ENCODE peak calls at places on chromosomes 12 and 14, in ten cellular contexts. P is fibroblast of lung; X is cardiac muscle cell; K is colonic mucosa; Q is effector memory CD4-positive, alpha-beta T cell; G is body of pancreas; S is IMR-90; C is uterus; B is breast epithelium; O is right cardiac atrium. V is an unnamed sample. For H3K4me1, the result is how much of the 10 kb centered on the place peaks cover.

GRCh38 chr14:65179918-65180724 is 77.8 kb upstream of the MAX start:
- DNase-seq in P (peak), X (peak), K (peak), Q (no peak), G (peak), S (peak), C (no peak), B (peak), O (peak), V (peak)

GRCh38 chr12:52416788-52417187 is 10.7 kb upstream of the KRT82 start:
- DNase-seq in P (no peak), X (no peak), K (no peak), Q (no peak), G (no peak), S (no peak), C (no peak), B (no peak), O (no peak), V (no peak)

GRCh38 chr14:55052259-55052930 is 948 bp downstream of the MAPK1IP1L start:
- DNase-seq in P (peak), X (peak), K (no peak), Q (no peak), G (no peak), S (peak), C (no peak), B (no peak), O (no peak), V (no peak)

GRCh38 chr14:23555882-23556699 is at the start of gene THTPA:
- DNase-seq in P (peak), X (peak), K (peak), Q (peak), G (peak), S (peak), C (peak), B (peak), O (peak), V (peak)

GRCh38 chr12:51891843-51892242 is 3.9 kb downstream of the ANKRD33 start:
- DNase-seq in P (peak), X (no peak), K (no peak), Q (no peak), G (no peak), S (peak), C (no peak), B (no peak), O (no peak), V (no peak)

GRCh38 chr12:52149182-52149641 is 42.6 kb downstream of the KRT80 start:
- DNase-seq in P (no peak), X (no peak), K (peak), Q (no peak), G (no peak), S (no peak), C (no peak), B (peak), O (no peak), V (peak)

GRCh38 chr12:49543914-49544815 is 5.3 kb downstream of the KCNH3 start:
- DNase-seq in P (no peak), X (no peak), K (no peak), Q (no peak), G (no peak), S (no peak), C (no peak), B (no peak), O (no peak), V (no peak)

GRCh38 chr14:22520786-22521185 is 68.2 kb downstream of the DAD1 start:
- DNase-seq in P (no peak), X (peak), K (no peak), Q (no peak), G (no peak), S (no peak), C (no peak), B (no peak), O (no peak), V (no peak)

GRCh38 chr14:97074860-97075259 is 277.7 kb downstream of the VRK1 start:
- DNase-seq in P (no peak), X (no peak), K (no peak), Q (no peak), G (no peak), S (no peak), C (no peak), B (no peak), O (no peak), V (no peak)

GRCh38 chr14:55366271-55366670 is 45.4 kb downstream of the ATG14 start:
- DNase-seq in P (peak), X (no peak), K (no peak), Q (no peak), G (no peak), S (peak), C (no peak), B (no peak), O (no peak), V (no peak)

GRCh38 chr12:92462049-92462448 is 240.7 kb upstream of the PLEKHG7 start:
- DNase-seq in P (no peak), X (peak), K (no peak), Q (no peak), G (no peak), S (no peak), C (no peak), B (no peak), O (no peak), V (no peak)

GRCh38 chr14:68785817-68786490 is 6.9 kb downstream of the ZFP36L1 start:
- DNase-seq in P (peak), X (peak), K (peak), Q (peak), G (peak), S (no peak), C (peak), B (peak), O (no peak), V (no peak)

GRCh38 chr12:122336015-122336946 is 70.0 kb upstream of the VPS33A start:
- DNase-seq in P (peak), X (peak), K (no peak), Q (no peak), G (peak), S (peak), C (no peak), B (no peak), O (no peak), V (no peak)

GRCh38 chr12:21500786-21501257 is 613 bp downstream of the RECQL start:
- DNase-seq in P (no peak), X (no peak), K (no peak), Q (no peak), G (no peak), S (no peak), C (no peak), B (no peak), O (no peak), V (no peak)

GRCh38 chr14:55256586-55256985 is 14.6 kb upstream of the FBXO34 start:
- DNase-seq in P (no peak), X (no peak), K (no peak), Q (no peak), G (no peak), S (no peak), C (no peak), B (no peak), O (no peak), V (no peak)

GRCh38 chr12:100138048-100138907 is 4.4 kb downstream of the BLTP3B start:
- DNase-seq in P (peak), X (peak), K (no peak), Q (no peak), G (no peak), S (peak), C (no peak), B (no peak), O (no peak), V (no peak)

GRCh38 chr12:6554168-6554989 is 1.5 kb downstream of the IFFO1 start:
- DNase-seq in P (peak), X (peak), K (peak), Q (peak), G (peak), S (peak), C (peak), B (no peak), O (peak), V (peak)

GRCh38 chr14:71739273-71739990 is 192.8 kb upstream of the RGS6 start:
- DNase-seq in P (no peak), X (peak), K (peak), Q (no peak), G (no peak), S (peak), C (no peak), B (no peak), O (no peak), V (no peak)

GRCh38 chr14:77014004-77014604 is 14.4 kb downstream of the IRF2BPL start:
- DNase-seq in P (no peak), X (peak), K (no peak), Q (no peak), G (peak), S (peak), C (peak), B (peak), O (peak), V (peak)

GRCh38 chr14:59705866-59706265 is 129.3 kb upstream of the CCDC175 start:
- DNase-seq in P (no peak), X (no peak), K (no peak), Q (no peak), G (no peak), S (no peak), C (no peak), B (no peak), O (no peak), V (no peak)

GRCh38 chr12:85662209-85662607 is 174.0 kb downstream of the RASSF9 start:
- DNase-seq in P (no peak), X (no peak), K (no peak), Q (no peak), G (no peak), S (no peak), C (no peak), B (no peak), O (no peak), V (no peak)

GRCh38 chr14:69610859-69611263 is 535 bp upstream of the SUSD6 start:
- DNase-seq in P (no peak), X (no peak), K (no peak), Q (no peak), G (no peak), S (no peak), C (no peak), B (no peak), O (no peak), V (no peak)

GRCh38 chr12:5022465-5023061 is 21.1 kb upstream of the KCNA5 start:
- DNase-seq in P (peak), X (peak), K (peak), Q (no peak), G (peak), S (peak), C (no peak), B (peak), O (peak), V (peak)

GRCh38 chr12:92139634-92140555 is 5.8 kb downstream of the BTG1 start:
- DNase-seq in P (peak), X (no peak), K (no peak), Q (no peak), G (no peak), S (peak), C (no peak), B (no peak), O (no peak), V (no peak)

GRCh38 chr12:18576104-18576622 is 161.6 kb downstream of the PLCZ1 start:
- DNase-seq in P (peak), X (no peak), K (no peak), Q (no peak), G (no peak), S (peak), C (no peak), B (no peak), O (no peak), V (no peak)

GRCh38 chr14:61498811-61499210 is 177.4 kb downstream of the PRKCH start:
- DNase-seq in P (peak), X (peak), K (no peak), Q (no peak), G (no peak), S (peak), C (no peak), B (no peak), O (no peak), V (no peak)

GRCh38 chr12:106840217-106840616 is 65.7 kb downstream of the RIC8B start:
- DNase-seq in P (peak), X (peak), K (no peak), Q (no peak), G (peak), S (peak), C (peak), B (no peak), O (no peak), V (no peak)

GRCh38 chr12:16685107-16685506 is 79.1 kb upstream of the LMO3 start:
- DNase-seq in P (peak), X (peak), K (no peak), Q (no peak), G (no peak), S (peak), C (no peak), B (no peak), O (no peak), V (no peak)

GRCh38 chr12:119829439-119829838 is 47.7 kb downstream of the CIT start:
- DNase-seq in P (no peak), X (no peak), K (no peak), Q (no peak), G (no peak), S (no peak), C (no peak), B (no peak), O (no peak), V (no peak)
- H3K4me1 ChIP-seq in P (under half), X (under half), K (under half), Q (under half), G (under half), S (under half), C (under half), B (under half), O (under half), V (under half)

GRCh38 chr14:73234586-73235394 is 2.5 kb upstream of the PAPLN start:
- DNase-seq in P (no peak), X (no peak), K (no peak), Q (no peak), G (no peak), S (no peak), C (no peak), B (no peak), O (no peak), V (no peak)
- H3K4me1 ChIP-seq in P (under half), X (under half), K (under half), Q (under half), G (under half), S (under half), C (under half), B (under half), O (under half), V (under half)

GRCh38 chr12:108812324-108812723 is 45.1 kb downstream of the SSH1 start:
- DNase-seq in P (no peak), X (no peak), K (no peak), Q (no peak), G (no peak), S (no peak), C (no peak), B (no peak), O (no peak), V (no peak)

GRCh38 chr12:108807996-108808725 is 49.2 kb downstream of the SSH1 start:
- DNase-seq in P (no peak), X (no peak), K (no peak), Q (no peak), G (no peak), S (no peak), C (no peak), B (no peak), O (no peak), V (no peak)

GRCh38 chr12:108810636-108811035 is 46.7 kb downstream of the SSH1 start:
- DNase-seq in P (no peak), X (no peak), K (no peak), Q (no peak), G (no peak), S (no peak), C (no peak), B (no peak), O (no peak), V (no peak)

GRCh38 chr12:108814462-108815211 is 42.7 kb downstream of the SSH1 start:
- DNase-seq in P (no peak), X (no peak), K (no peak), Q (no peak), G (no peak), S (no peak), C (no peak), B (peak), O (no peak), V (no peak)

GRCh38 chr12:108811411-108812185 is 45.8 kb downstream of the SSH1 start:
- DNase-seq in P (no peak), X (no peak), K (no peak), Q (no peak), G (no peak), S (no peak), C (no peak), B (peak), O (no peak), V (no peak)
- H3K4me1 ChIP-seq in P (under half), X (under half), K (under half), Q (under half), G (under half), S (under half), C (under half), B (under half), O (under half), V (half or more)

GRCh38 chr12:43740511-43741100 is 18.0 kb downstream of the PUS7L start:
- DNase-seq in P (no peak), X (peak), K (no peak), Q (no peak), G (no peak), S (peak), C (no peak), B (no peak), O (no peak), V (no peak)
- H3K4me1 ChIP-seq in P (under half), X (under half), K (under half), Q (under half), G (under half), S (under half), C (under half), B (under half), O (under half), V (under half)

GRCh38 chr14:74909501-74909900 is 13.6 kb downstream of the RPS6KL1 start:
- DNase-seq in P (no peak), X (no peak), K (no peak), Q (no peak), G (no peak), S (no peak), C (no peak), B (no peak), O (no peak), V (no peak)
- H3K4me1 ChIP-seq in P (under half), X (under half), K (under half), Q (under half), G (under half), S (under half), C (under half), B (under half), O (under half), V (under half)

DNA sequence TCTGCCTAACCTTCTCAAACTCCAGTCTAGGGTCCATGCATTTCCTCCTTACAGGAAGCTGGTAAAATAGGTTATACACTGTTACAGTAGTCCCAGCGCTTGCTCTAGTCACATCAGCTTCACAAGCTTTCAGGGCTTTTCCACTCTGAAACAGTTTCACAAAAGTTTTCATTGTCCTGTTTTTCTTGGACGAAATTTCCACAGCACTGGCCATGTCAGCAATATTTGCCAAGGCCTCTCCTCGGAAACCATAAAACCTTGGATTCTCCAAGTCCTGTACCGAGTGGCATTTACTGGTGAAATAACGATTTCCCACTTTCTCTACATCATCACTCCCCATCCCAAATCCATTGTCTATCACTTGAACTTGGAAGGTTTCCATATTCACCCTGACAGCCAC is 2.1 kb downstream of the MLH3 start:
- DNase-seq in P (peak), X (no peak), K (no peak), Q (no peak), G (no peak), S (no peak), C (no peak), B (no peak), O (no peak), V (no peak)
- H3K4me1 ChIP-seq in P (under half), X (under half), K (under half), Q (under half), G (under half), S (under half), C (under half), B (under half), O (under half), V (under half)

DNA sequence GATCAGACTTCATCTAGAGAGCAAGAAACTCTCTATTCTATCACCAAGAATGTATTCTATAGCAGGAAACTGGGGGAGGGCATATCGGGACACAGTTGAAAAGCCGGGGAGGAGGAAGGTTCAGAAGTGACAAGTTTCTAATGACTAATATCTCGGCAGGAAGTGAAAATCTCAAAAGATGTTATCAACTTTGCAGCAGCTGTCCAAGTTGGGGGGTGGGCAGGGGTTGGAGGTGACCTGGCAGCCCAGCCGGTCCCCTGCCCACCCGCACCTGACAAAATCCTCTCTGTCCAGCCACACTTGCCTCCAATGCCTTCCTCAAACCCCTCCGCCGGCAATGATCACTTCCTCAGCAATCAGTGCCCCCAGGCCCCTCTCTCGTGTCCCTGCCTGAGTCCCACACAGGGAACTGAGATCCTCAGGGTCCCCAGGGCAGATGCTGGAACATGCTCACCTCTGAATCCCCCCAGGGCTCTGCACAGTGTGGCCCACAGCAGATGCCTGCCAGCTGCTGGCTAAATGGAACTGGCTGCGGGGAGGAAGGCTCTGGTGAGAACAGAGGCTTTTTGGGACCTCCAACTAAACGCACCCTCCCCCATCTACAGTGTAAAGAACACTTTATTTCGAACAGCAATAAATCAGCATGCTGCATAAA is 43.9 kb downstream of the CCDC88C start:
- DNase-seq in P (no peak), X (no peak), K (no peak), Q (peak), G (no peak), S (no peak), C (no peak), B (no peak), O (no peak), V (peak)
- H3K4me1 ChIP-seq in P (under half), X (under half), K (under half), Q (half or more), G (under half), S (under half), C (under half), B (under half), O (under half), V (under half)

GRCh38 chr14:100786131-100786530 is 39.8 kb upstream of the MEG3 start:
- DNase-seq in P (no peak), X (peak), K (no peak), Q (no peak), G (no peak), S (no peak), C (no peak), B (peak), O (no peak), V (peak)
- H3K4me1 ChIP-seq in P (under half), X (under half), K (under half), Q (under half), G (under half), S (under half), C (under half), B (under half), O (under half), V (under half)

V was measured in heart left ventricle.